ENCODE peak calls at places on chromosomes 13 and 19, in six cellular contexts. M, P, I, B, H and Y are unnamed samples. For H3K4me1 and H3K36me3, the result is how much of the 10 kb centered on the place peaks cover.

GRCh38 chr19:48686103-48686502 is 9.7 kb upstream of the FUT2 start:
- DNase-seq in P (no peak), I (no peak), M (no peak), H (no peak), B (no peak), Y (no peak)

GRCh38 chr13:31056650-31057275 is 104.9 kb downstream of the HSPH1 start:
- DNase-seq in M (no peak), B (no peak), I (no peak), P (no peak), H (peak), Y (no peak)

GRCh38 chr13:52845334-52845761 is 3.1 kb downstream of the PCDH8 start:
- DNase-seq in H (no peak), M (no peak), B (no peak), P (no peak), I (no peak), Y (no peak)

GRCh38 chr13:41568143-41568989 is 111.0 kb downstream of the RGCC start:
- DNase-seq in M (no peak), B (no peak), H (no peak), P (no peak), I (no peak), Y (no peak)

GRCh38 chr19:54133312-54133956 is 4.1 kb upstream of the CNOT3 start:
- DNase-seq in M (no peak), H (no peak), B (no peak), P (no peak), I (no peak), Y (no peak)

GRCh38 chr19:53333071-53333465 is 481 bp upstream of the ZNF845 start:
- DNase-seq in I (peak), M (peak), H (no peak), B (no peak), P (peak), Y (peak)

GRCh38 chr19:42281175-42282035 is 12.4 kb downstream of the CIC start:
- DNase-seq in P (no peak), H (peak), B (peak), M (no peak), I (peak), Y (peak)

GRCh38 chr13:93262729-93263128 is 36.1 kb downstream of the GPC6 start:
- DNase-seq in H (peak), M (no peak), I (no peak), B (no peak), P (no peak), Y (no peak)

GRCh38 chr19:21758296-21758695 is 9.1 kb downstream of the ZNF100 start:
- DNase-seq in B (no peak), H (no peak), M (no peak), I (no peak), P (no peak), Y (no peak)

GRCh38 chr19:10780368-10780767 is 55.6 kb downstream of the TMED1 start:
- DNase-seq in P (no peak), M (no peak), I (no peak), B (no peak), H (peak), Y (peak)

GRCh38 chr19:56191115-56191514 is 6.5 kb downstream of the ZSCAN5B start:
- DNase-seq in P (no peak), I (no peak), B (no peak), H (no peak), M (no peak), Y (no peak)

GRCh38 chr19:52190679-52191293 is 934 bp downstream of the PPP2R1A start:
- DNase-seq in P (peak), B (no peak), H (peak), M (no peak), I (no peak), Y (peak)

GRCh38 chr13:44108345-44108858 is 228.7 kb downstream of the LACC1 start:
- DNase-seq in B (no peak), P (peak), H (no peak), I (peak), M (no peak), Y (no peak)

GRCh38 chr13:64767054-64767453 is 2463.1 kb downstream of the PCDH9 start:
- DNase-seq in H (no peak), I (no peak), B (no peak), M (no peak), P (no peak), Y (no peak)

GRCh38 chr13:28492527-28493367 is 2.2 kb downstream of the FLT1 start:
- DNase-seq in H (no peak), M (no peak), B (no peak), P (no peak), I (no peak), Y (no peak)

DNA sequence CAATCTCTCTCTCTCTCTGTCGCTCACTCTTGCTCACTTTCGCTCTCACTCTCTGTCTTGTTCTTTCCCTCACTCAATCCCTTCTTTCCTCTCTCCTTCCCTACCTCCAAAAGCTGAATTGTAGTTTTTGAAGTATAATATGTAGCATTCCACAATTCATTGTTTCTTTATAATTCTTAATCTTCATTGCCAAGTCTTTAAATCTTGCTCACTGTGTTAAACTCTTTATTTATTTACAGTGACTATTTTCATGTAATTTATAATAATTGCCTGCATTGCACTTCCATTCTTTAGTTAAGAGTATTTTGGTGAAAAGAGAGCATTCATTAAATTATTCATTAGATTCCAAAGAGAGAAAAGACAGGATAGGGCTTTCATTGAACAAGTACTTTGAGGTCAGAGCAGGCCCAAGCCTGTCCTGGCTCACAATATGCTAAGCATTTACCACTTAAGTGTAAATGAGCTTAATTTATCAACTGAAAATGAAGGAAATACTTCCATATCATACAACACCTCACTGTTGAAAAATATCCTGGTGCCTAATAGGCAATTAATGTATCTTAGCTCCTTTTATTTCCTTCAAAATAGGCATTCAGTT is 257.4 kb upstream of the SLITRK1 start:
- DNase-seq in B (no peak), P (no peak), M (no peak), H (no peak), I (no peak), Y (no peak)
- H3K27ac ChIP-seq in B (no peak), P (no peak), M (no peak), H (no peak), I (no peak), Y (no peak)

GRCh38 chr13:73967397-73968165 is 166.6 kb downstream of the KLF12 start:
- DNase-seq in P (no peak), M (no peak), I (no peak), H (no peak), B (no peak), Y (no peak)

GRCh38 chr13:73973156-73973555 is 161.0 kb downstream of the KLF12 start:
- DNase-seq in B (no peak), H (no peak), P (no peak), M (no peak), I (no peak), Y (no peak)

GRCh38 chr13:73970413-73971055 is 163.7 kb downstream of the KLF12 start:
- DNase-seq in B (no peak), H (peak), P (no peak), I (no peak), M (no peak), Y (no peak)

GRCh38 chr13:73972503-73972902 is 161.7 kb downstream of the KLF12 start:
- DNase-seq in M (no peak), B (no peak), H (no peak), I (no peak), P (no peak), Y (no peak)

GRCh38 chr13:73971481-73971880 is 162.7 kb downstream of the KLF12 start:
- DNase-seq in B (no peak), I (no peak), P (no peak), M (no peak), H (peak), Y (no peak)
- H3K4me1 ChIP-seq in B (under half), I (under half), P (under half), M (half or more), H (under half), Y (under half)

GRCh38 chr19:3057275-3057714 is 5.0 kb downstream of the TLE5 start:
- DNase-seq in H (peak), P (peak), B (peak), M (peak), I (peak), Y (peak)
- H3K36me3 ChIP-seq in H (under half), P (half or more), B (under half), M (under half), I (under half), Y (half or more)

DNA sequence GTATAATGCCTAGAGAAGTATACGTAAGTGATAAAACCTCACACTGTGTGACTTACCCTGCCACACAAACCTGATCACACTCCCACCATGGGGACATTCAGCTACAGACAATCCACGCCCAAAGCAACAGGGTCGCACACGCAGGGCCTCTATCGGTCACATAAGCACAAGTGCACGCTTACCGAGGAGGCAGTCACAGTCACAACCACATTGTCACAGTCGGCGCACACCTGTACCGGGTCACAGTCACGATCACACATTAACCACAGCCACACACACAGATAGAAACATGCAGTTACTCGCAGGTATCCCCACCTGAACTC is 584 bp downstream of the ZNF566 start:
- DNase-seq in H (peak), B (no peak), M (no peak), I (peak), P (no peak), Y (no peak)
- H3K27ac ChIP-seq in H (peak), B (peak), M (peak), I (peak), P (peak), Y (peak)

GRCh38 chr19:45994989-45995714 is at the start of gene CCDC61:
- DNase-seq in H (peak), M (peak), I (peak), B (peak), P (peak), Y (peak)

GRCh38 chr19:45985321-45985720 is 9.9 kb upstream of the CCDC61 start:
- DNase-seq in H (no peak), B (no peak), M (no peak), I (no peak), P (no peak), Y (no peak)

GRCh38 chr19:45995715-45996385 is 583 bp downstream of the CCDC61 start:
- DNase-seq in P (no peak), I (no peak), B (no peak), M (no peak), H (no peak), Y (no peak)

GRCh38 chr19:45994456-45994988 is 745 bp upstream of the CCDC61 start:
- DNase-seq in I (no peak), B (no peak), M (no peak), H (peak), P (no peak), Y (no peak)

GRCh38 chr19:45990113-45990728 is 5.0 kb upstream of the CCDC61 start:
- DNase-seq in M (no peak), P (no peak), H (no peak), B (no peak), I (no peak), Y (peak)
- H3K4me1 ChIP-seq in M (under half), P (under half), H (under half), B (under half), I (under half), Y (under half)

DNA sequence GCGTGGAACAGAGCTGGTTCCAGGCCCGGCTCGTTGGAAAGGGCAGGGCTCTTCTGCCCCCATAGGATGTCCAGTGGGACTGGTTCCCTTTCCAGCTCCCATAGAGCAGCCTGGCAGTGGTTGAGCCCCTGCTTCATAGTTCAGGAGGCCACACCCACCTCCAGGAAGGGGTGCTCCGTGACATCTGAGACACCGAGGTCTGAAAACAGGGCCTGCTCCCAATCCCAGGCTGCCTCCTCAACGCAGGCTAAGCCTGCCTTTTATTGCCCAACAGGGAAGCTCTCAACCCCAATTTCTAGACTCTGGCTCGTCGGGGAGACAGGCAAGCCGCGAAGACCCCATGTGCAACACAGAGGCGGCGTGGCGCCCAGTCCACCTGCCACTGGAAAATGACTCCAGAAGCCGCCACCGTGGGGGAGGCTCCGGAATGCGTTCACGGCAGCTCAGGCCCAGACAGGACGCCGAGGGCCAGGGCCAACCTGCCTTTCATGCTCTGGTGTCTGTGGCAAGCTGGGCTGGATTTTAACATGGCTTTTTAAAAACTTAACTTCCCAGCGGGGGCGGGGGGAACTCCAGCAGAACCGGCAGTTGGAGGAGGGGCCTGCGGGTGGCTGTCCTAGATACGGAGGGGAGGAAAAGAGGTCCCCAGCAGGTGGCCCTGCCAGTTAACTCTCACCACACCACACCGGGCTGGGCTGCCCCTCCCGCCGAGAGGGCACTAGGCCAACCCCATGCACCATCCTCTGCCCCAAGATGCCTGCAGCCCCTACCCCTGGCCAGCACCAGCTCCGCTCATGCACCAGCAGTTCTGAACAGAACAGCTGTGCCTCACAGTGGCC is 17.9 kb upstream of the TINCR start:
- DNase-seq in B (no peak), H (no peak), P (no peak), I (peak), M (no peak), Y (peak)
- H3K36me3 ChIP-seq in B (under half), H (under half), P (half or more), I (under half), M (under half), Y (under half)

GRCh38 chr19:35115538-35115951 is at the start of gene FXYD3:
- DNase-seq in H (no peak), I (no peak), B (no peak), M (no peak), P (peak), Y (no peak)
- H3K27ac ChIP-seq in H (no peak), I (peak), B (peak), M (no peak), P (peak), Y (no peak)

DNA sequence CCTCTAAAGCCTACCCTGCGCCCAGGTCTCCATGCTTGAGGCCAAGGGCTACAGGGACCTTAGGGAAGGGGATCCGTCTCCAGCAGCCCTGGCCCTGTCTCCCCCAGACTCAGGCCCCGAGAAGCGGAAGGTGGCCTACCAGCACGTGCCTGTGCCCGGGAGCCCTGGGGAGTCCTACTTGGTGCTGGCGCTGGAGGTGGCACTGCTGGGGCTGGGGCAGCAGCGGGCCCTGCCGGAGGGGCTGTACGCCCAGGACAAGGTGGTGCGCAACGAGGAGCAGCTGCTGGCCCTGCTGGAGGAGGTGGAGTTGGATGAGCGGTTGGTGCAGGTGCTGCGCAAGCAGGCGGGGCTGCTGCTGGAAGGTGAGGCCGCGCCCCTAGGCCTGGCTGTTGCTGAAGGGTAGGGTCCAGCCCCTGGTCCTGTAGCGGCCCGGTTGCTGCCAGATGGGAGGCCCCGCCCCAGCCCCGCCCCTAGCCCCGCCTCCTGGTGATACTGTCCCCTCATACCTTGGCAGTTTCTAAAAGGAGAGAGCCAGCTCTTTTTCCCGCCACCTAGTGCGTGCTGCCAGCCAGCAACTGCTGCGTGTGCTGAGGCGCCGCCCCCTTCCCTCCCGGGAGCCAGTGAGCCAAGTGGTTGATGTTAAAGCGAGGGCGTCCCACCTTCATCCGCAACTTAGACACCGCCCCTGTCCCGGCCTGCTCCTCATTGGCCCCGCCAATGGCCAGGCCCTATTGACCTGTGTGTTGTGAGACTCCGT is 22.6 kb downstream of the ZSWIM4 start:
- DNase-seq in B (no peak), M (no peak), P (peak), I (peak), H (no peak), Y (no peak)
- H3K4me1 ChIP-seq in B (under half), M (under half), P (under half), I (under half), H (under half), Y (under half)